ENCODE peak calls at places on chromosomes 6 and 20, in five cellular contexts. A is OCI-LY7, G is tibial artery, J is heart right ventricle, H is cardiac muscle cell. S is an unnamed sample.

GRCh38 chr20:17560344-17561074 is 9.4 kb upstream of the DSTN start:
- DNase-seq in J (no peak), G (no peak), H (no peak), A (no peak), S (no peak)

GRCh38 chr6:25882066-25882496 is 8.0 kb upstream of the SLC17A3 start:
- DNase-seq in G (no peak), A (no peak), J (peak), H (peak), S (no peak)

GRCh38 chr6:680204-680603 is 12.7 kb downstream of the EXOC2 start:
- DNase-seq in J (no peak), H (no peak), A (no peak), G (no peak), S (no peak)

GRCh38 chr6:141443668-141444067 is 689.1 kb upstream of the GJE1 start:
- DNase-seq in H (no peak), G (no peak), J (no peak), A (no peak), S (no peak)

GRCh38 chr6:7184502-7184901 is 76.7 kb downstream of the RREB1 start:
- DNase-seq in A (no peak), H (no peak), G (no peak), J (no peak), S (no peak)

GRCh38 chr20:891121-892080 is 24.7 kb downstream of the ANGPT4 start:
- DNase-seq in A (no peak), J (peak), G (peak), H (peak), S (peak)

GRCh38 chr20:5195655-5196054 is 68.8 kb downstream of the CDS2 start:
- DNase-seq in G (no peak), J (no peak), H (no peak), A (no peak), S (no peak)

GRCh38 chr6:65546894-65547293 is 160.1 kb downstream of the EYS start:
- DNase-seq in H (no peak), J (no peak), G (no peak), A (no peak), S (no peak)

GRCh38 chr6:147678256-147678655 is 169.8 kb downstream of the SAMD5 start:
- DNase-seq in H (no peak), A (no peak), J (no peak), G (no peak), S (no peak)

GRCh38 chr6:122400467-122401089 is 1.1 kb downstream of the HSF2 start:
- DNase-seq in J (no peak), G (no peak), A (peak), H (no peak), S (no peak)

GRCh38 chr6:122400121-122400450 is 634 bp downstream of the HSF2 start:
- DNase-seq in J (no peak), A (no peak), G (peak), H (no peak), S (no peak)

GRCh38 chr6:122399055-122399347 is 451 bp upstream of the HSF2 start:
- DNase-seq in A (no peak), G (no peak), H (no peak), J (no peak), S (no peak)

GRCh38 chr6:122399348-122400120 is at the start of gene HSF2:
- DNase-seq in G (peak), J (peak), A (peak), H (peak), S (peak)

GRCh38 chr6:122401104-122401503 is 1.7 kb downstream of the HSF2 start:
- DNase-seq in A (no peak), H (no peak), G (no peak), J (no peak), S (no peak)
- H3K4me3 ChIP-seq in A (peak), H (peak), G (no peak), J (peak), S (peak)

DNA sequence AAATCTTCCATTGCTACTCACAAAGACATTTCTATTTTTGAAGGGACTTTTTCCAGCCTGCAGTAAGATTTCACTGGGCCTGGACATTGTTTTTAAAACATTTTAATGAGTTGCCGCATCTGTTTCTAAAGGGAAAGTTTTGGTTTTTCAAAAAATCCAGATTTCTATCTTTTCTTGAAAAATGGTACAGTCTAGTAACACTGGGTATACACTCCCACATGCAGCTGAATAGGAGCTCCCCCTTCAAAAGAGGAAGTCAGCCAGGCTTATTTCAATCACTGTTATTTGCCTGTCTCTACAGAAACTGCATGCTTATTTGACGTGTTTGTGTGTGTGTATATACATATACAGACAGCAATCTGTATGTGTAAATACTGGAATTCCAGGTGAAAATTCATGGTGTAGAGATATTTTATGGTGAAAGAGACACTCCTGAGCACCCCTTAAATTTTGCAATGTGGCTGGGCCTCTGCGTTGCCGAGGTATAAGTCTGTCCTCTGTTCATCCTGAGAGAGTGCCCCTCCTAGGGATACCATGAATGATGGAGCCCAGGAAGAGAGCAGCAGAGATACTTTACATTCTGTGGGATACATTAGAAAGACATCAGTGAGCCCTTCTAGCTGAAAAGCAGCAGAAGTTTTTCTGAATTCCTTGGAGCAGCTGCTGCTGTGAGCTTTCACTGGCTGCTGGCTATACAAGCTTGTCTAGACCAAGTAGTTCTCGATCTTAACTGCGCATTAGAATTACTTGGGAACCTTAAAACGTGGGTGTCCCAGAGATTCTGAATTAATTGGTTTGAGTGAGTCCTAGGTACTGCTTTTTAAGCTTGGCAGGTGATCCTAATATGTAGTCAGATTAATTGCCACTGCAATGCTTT is 12.0 kb upstream of the ABRACL start:
- DNase-seq in A (peak), H (peak), J (no peak), G (no peak), S (no peak)
- H3K27ac ChIP-seq in A (peak), H (no peak), J (peak), G (no peak), S (no peak)

GRCh38 chr6:130244728-130245127 is 22.0 kb upstream of the SAMD3 start:
- DNase-seq in J (no peak), A (no peak), G (no peak), H (no peak), S (no peak)
- H3K4me3 ChIP-seq in J (no peak), A (no peak), G (no peak), H (no peak), S (no peak)

GRCh38 chr6:134287863-134288537 is 29.9 kb downstream of the SGK1 start:
- DNase-seq in H (peak), A (no peak), J (no peak), G (no peak), S (no peak)
- H3K27ac ChIP-seq in H (no peak), A (no peak), J (peak), G (no peak), S (peak)

DNA sequence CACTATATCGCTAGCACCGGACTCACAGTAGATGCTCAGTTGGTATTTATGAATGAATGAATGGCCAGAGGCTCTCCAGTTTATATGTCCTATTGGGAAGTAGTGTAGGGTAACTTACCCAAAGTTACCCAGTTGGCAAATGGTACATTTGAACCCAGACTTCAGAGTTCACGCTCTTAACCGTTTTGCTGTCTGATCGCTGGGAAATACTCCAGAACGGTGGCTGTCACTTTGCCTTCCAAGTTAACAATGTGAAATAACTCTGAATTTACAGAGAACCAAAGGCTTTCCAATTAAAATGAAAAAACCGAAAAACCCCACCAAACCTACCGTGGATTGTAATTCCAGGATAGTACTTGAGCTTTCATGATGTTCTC is 1.6 kb downstream of the VAPB start:
- DNase-seq in A (no peak), J (no peak), H (no peak), G (no peak), S (no peak)
- H3K4me3 ChIP-seq in A (peak), J (peak), H (no peak), G (no peak), S (no peak)

DNA sequence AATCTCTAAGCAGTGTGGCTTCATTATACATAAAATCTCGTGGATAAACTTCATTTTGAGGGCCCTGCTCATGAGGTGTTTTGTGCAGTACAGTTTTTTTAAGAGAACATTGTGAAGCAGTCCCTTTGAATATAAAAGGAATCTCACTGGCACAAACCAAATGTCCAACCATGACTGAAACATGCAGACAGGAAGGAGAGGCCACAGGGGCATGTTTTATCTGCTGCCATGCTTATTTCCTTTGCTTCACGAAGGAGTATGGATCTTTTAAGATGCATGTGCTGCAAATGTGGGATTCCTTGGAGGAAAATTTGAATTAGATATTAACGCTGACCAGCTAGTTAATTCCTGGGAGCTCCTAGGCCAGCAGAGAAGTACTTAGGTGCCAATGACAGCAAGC is 192.3 kb downstream of the DST start:
- DNase-seq in A (no peak), J (no peak), H (peak), G (no peak), S (no peak)
- H3K27ac ChIP-seq in A (no peak), J (peak), H (no peak), G (peak), S (no peak)

GRCh38 chr6:32089082-32089828 is 19.9 kb downstream of the TNXB start:
- DNase-seq in J (no peak), G (peak), A (no peak), H (no peak), S (no peak)

GRCh38 chr6:32085759-32086458 is 23.2 kb downstream of the TNXB start:
- DNase-seq in J (no peak), A (peak), G (no peak), H (no peak), S (no peak)

GRCh38 chr6:32087574-32088486 is 21.3 kb downstream of the TNXB start:
- DNase-seq in A (peak), J (peak), G (peak), H (peak), S (no peak)

GRCh38 chr6:32086661-32087573 is 22.2 kb downstream of the TNXB start:
- DNase-seq in A (no peak), J (no peak), H (peak), G (no peak), S (no peak)

GRCh38 chr6:32088487-32089049 is 20.6 kb downstream of the TNXB start:
- DNase-seq in J (no peak), G (peak), A (no peak), H (no peak), S (no peak)
- H3K4me3 ChIP-seq in J (no peak), G (no peak), A (no peak), H (no peak), S (no peak)

GRCh38 chr20:21234816-21235215 is 68.3 kb upstream of the XRN2 start:
- DNase-seq in J (no peak), G (no peak), A (no peak), H (no peak), S (no peak)
- H3K27ac ChIP-seq in J (no peak), G (no peak), A (no peak), H (no peak), S (peak)

S was measured in dorsolateral prefrontal cortex.